ENCODE peak calls at places on chromosomes 6 and 20, in five cellular contexts. P, H, D, J and A are unnamed samples.

GRCh38 chr6:24699521-24700359 is 19.2 kb downstream of the C6orf62 start:
- DNase-seq in D (no peak), J (no peak), P (no peak), H (no peak), A (no peak)

GRCh38 chr6:11241793-11242201 is 9.3 kb upstream of the NEDD9 start:
- DNase-seq in D (peak; percentile 62), H (peak; percentile 87), J (peak; percentile 95), P (peak; percentile 89), A (peak; percentile 79)

GRCh38 chr6:96007663-96008062 is 8.1 kb upstream of the FUT9 start:
- DNase-seq in P (no peak), J (no peak), H (no peak), D (no peak), A (no peak)

GRCh38 chr6:144315226-144315980 is 30.3 kb downstream of the UTRN start:
- DNase-seq in J (no peak), H (peak; percentile 49), D (no peak), P (no peak), A (no peak)

GRCh38 chr6:82088978-82089855 is 158.3 kb downstream of the IBTK start:
- DNase-seq in J (no peak), H (no peak), P (no peak), D (no peak), A (no peak)

GRCh38 chr6:142489722-142490610 is 188.2 kb downstream of the ADGRG6 start:
- DNase-seq in D (no peak), H (no peak), P (no peak), J (no peak), A (no peak)

GRCh38 chr20:63441136-63441776 is 31.2 kb downstream of the KCNQ2 start:
- DNase-seq in P (no peak), H (no peak), J (peak; percentile 34), D (no peak), A (no peak)

GRCh38 chr6:163356324-163356723 is 58.2 kb upstream of the QKI start:
- DNase-seq in J (peak; percentile 77), P (peak; percentile 41), H (no peak), D (no peak), A (peak; percentile 81)

GRCh38 chr6:30647802-30648460 is 998 bp downstream of the C6orf136 start:
- DNase-seq in P (no peak), J (no peak), D (peak; percentile 86), H (no peak), A (no peak)

GRCh38 chr6:169395080-169395805 is 141.6 kb upstream of the THBS2 start:
- DNase-seq in J (no peak), D (no peak), H (no peak), P (no peak), A (no peak)

GRCh38 chr6:67131827-67132226 is 1424.8 kb upstream of the EYS start:
- DNase-seq in P (no peak), D (no peak), H (no peak), J (no peak), A (no peak)

GRCh38 chr6:45617441-45617840 is 239.7 kb upstream of the SUPT3H start:
- DNase-seq in H (no peak), D (no peak), J (no peak), P (no peak), A (no peak)

GRCh38 chr20:4074877-4075455 is 59.6 kb upstream of the RNF24 start:
- DNase-seq in P (no peak), D (peak; percentile 67), H (no peak), J (no peak), A (peak; percentile 26)

GRCh38 chr6:149026530-149026942 is 279.7 kb downstream of the UST start:
- DNase-seq in H (no peak), D (peak; percentile 67), P (peak; percentile 89), J (no peak), A (no peak)

GRCh38 chr20:30811896-30812671 is 445.4 kb upstream of the DEFB115 start:
- DNase-seq in D (peak; percentile 81), J (peak; percentile 48), P (peak; percentile 80), H (no peak), A (peak; percentile 73)

GRCh38 chr6:142193621-142194020 is 46.6 kb downstream of the VTA1 start:
- DNase-seq in H (no peak), D (no peak), P (no peak), J (no peak), A (no peak)

GRCh38 chr20:39468703-39469102 is 506.6 kb downstream of the DHX35 start:
- DNase-seq in H (no peak), P (peak; percentile 44), J (no peak), D (no peak), A (no peak)

GRCh38 chr6:105835373-105835772 is 250.8 kb upstream of the PRDM1 start:
- DNase-seq in H (no peak), J (no peak), P (peak; percentile 79), D (peak; percentile 79), A (no peak)

GRCh38 chr6:33123732-33124524 is 48.1 kb downstream of the HLA-DPB1 start:
- DNase-seq in J (no peak), P (peak; percentile 89), D (peak; percentile 85), H (no peak), A (no peak)

GRCh38 chr6:81003156-81003555 is 749.3 kb downstream of the TENT5A start:
- DNase-seq in J (no peak), P (no peak), D (no peak), H (no peak), A (no peak)

GRCh38 chr6:137952247-137952646 is 85.2 kb downstream of the TNFAIP3 start:
- DNase-seq in J (no peak), D (no peak), H (no peak), P (no peak), A (no peak)

GRCh38 chr6:56790424-56790823 is 147.7 kb upstream of the DST start:
- DNase-seq in H (no peak), J (no peak), D (no peak), P (no peak), A (no peak)

GRCh38 chr6:159969921-159970320 is 1.0 kb downstream of the IGF2R start:
- DNase-seq in J (no peak), D (peak; percentile 91), H (peak; percentile 46), P (peak; percentile 83), A (peak; percentile 82)

GRCh38 chr6:93790976-93791375 is 371.6 kb upstream of the EPHA7 start:
- DNase-seq in P (no peak), H (no peak), J (no peak), D (no peak), A (no peak)

GRCh38 chr6:153172815-153173214 is 41.7 kb upstream of the RGS17 start:
- DNase-seq in P (no peak), J (no peak), D (no peak), H (no peak), A (no peak)

GRCh38 chr20:61230-61629 is 26.2 kb upstream of the DEFB125 start:
- DNase-seq in P (no peak), H (no peak), D (no peak), J (no peak), A (no peak)

GRCh38 chr6:10557886-10558285 is 36.7 kb downstream of the GCNT2 start:
- DNase-seq in H (no peak), J (no peak), D (no peak), P (no peak), A (no peak)

GRCh38 chr6:101853226-101853625 is 459.7 kb downstream of the GRIK2 start:
- DNase-seq in P (no peak), H (no peak), J (no peak), D (no peak), A (no peak)

GRCh38 chr20:24736844-24737211 is 212.2 kb upstream of the CST7 start:
- DNase-seq in D (no peak), P (no peak), J (no peak), H (no peak), A (no peak)

GRCh38 chr6:24494726-24495515 is at the start of gene ALDH5A1:
- DNase-seq in H (peak; percentile 72), J (peak; percentile 95), D (peak; percentile 84), P (peak; percentile 86), A (peak; percentile 77)

GRCh38 chr6:33812669-33813068 is 8.9 kb upstream of the MLN start:
- DNase-seq in P (peak; percentile 95), H (peak; percentile 35), J (peak; percentile 88), D (peak; percentile 79), A (no peak)

DNA sequence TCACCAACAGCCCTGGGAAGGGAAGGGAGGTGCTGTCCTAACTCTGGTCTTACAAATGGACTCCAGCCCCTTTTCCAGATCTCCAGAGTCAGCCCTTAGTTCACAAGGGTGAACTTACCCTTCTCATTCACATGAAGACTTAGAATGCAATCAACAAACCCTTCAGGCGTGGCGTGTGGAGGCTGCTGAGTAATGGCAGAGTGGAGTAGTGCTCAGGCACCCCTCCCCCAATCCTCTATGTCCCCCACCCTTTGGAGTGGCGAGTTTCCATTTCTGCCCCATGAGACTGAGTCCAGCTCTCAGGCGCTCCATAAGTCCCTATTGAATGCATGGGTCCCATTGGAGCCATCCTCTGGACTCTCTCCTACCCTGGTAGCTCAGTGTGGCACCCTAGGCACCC is 3.3 kb downstream of the SNAI1 start:
- DNase-seq in P (no peak), H (no peak), D (peak; percentile 49), J (no peak), A (no peak)
- H3K27ac ChIP-seq in P (no peak overlapping the region), H (no peak overlapping the region), D (peak overlapping the region; percentile 42), J (no peak overlapping the region), A (no peak overlapping the region)

DNA sequence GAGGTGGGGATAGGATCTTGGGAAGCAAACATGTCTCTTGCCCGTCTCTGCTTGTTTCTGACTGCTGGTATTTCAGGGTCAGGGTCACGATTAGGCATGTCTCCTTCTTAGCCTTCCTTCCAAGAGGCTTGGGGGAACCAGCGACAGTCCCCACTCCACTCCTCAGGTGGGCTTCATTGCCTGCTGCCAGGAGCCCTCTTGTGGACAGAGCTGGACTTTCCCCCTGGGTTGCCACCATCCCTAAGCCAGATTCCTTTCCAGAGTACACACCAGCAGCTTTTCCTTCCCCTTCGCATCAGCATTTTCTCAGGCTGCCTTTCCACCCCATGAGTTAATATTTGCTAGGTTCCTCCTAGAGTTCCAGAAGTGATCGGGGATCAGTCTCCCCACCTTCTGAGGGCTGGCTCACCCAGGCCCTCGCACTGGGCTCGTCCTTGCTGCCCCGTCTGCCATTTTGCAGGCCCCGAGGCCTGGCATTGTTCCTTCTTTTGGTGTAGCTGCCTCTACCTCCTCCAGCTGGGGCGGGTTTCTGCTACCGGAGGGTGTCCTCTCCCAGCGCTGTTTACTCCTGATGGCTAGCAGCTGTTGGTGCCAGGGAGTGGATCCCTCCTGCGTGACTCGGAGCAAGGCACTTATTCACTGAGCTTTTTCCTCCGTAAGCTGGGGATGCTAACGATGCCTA is 8.8 kb upstream of the C20orf144 start:
- DNase-seq in P (peak; percentile 90), J (no peak), D (peak; percentile 77), H (peak; percentile 71), A (peak; percentile 85)
- TF ChIP-seq POLR2AphosphoS5 in P (no peak), J (no peak), D (no peak), H (no peak), A (no peak)

GRCh38 chr6:7556394-7557106 is 15.1 kb downstream of the DSP start:
- DNase-seq in D (no peak), H (no peak), P (no peak), J (no peak), A (no peak)

GRCh38 chr6:7557652-7558051 is 16.2 kb downstream of the DSP start:
- DNase-seq in H (no peak), P (no peak), D (no peak), J (no peak), A (no peak)

GRCh38 chr6:7550433-7550801 is 8.9 kb downstream of the DSP start:
- DNase-seq in H (no peak), D (no peak), J (no peak), P (no peak), A (no peak)

GRCh38 chr6:7555671-7556070 is 14.2 kb downstream of the DSP start:
- DNase-seq in H (no peak), P (no peak), D (no peak), J (no peak), A (no peak)

GRCh38 chr6:7554533-7555275 is 13.2 kb downstream of the DSP start:
- DNase-seq in D (no peak), J (no peak), H (no peak), P (no peak), A (no peak)
- H3K27ac ChIP-seq in D (no peak overlapping the region), J (no peak overlapping the region), H (no peak overlapping the region), P (no peak overlapping the region), A (no peak overlapping the region)

GRCh38 chr20:49766979-49767419 is 45.6 kb upstream of the SLC9A8 start:
- DNase-seq in D (peak; percentile 44), J (no peak), P (no peak), H (no peak), A (no peak)
- TF ChIP-seq POLR2AphosphoS5 in D (no peak), J (no peak), P (no peak), H (no peak), A (no peak)